ENCODE peak calls at places on chromosomes 3 and 15, in six cellular contexts. Z, X, D, Q, F and W are unnamed samples.
A peak's percentile ranks its signal among the peaks of the same experiment; 100 is the strongest.

GRCh38 chr3:27559835-27560234 is 75.7 kb upstream of the SLC4A7 start:
- DNase-seq in Z (no peak), Q (no peak), D (peak; percentile 53), F (no peak), X (no peak), W (no peak)

GRCh38 chr15:88015228-88015860 is 241.2 kb downstream of the NTRK3 start:
- DNase-seq in F (no peak), Z (no peak), X (no peak), Q (no peak), D (no peak), W (no peak)

GRCh38 chr3:133880886-133881455 is 14.7 kb downstream of the RAB6B start:
- DNase-seq in Z (no peak), F (no peak), Q (no peak), D (no peak), X (no peak), W (no peak)

GRCh38 chr3:157810924-157811718 is 295.1 kb downstream of the SHOX2 start:
- DNase-seq in Q (no peak), D (peak; percentile 6), X (no peak), F (peak; percentile 14), Z (no peak), W (no peak)

GRCh38 chr15:35439291-35439690 is 106.7 kb downstream of the DPH6 start:
- DNase-seq in X (no peak), Z (no peak), F (no peak), D (peak; percentile 89), Q (no peak), W (no peak)

GRCh38 chr3:46252980-46253379 is 10.7 kb downstream of the CCR3 start:
- DNase-seq in F (no peak), D (no peak), Q (no peak), X (no peak), Z (no peak), W (no peak)

GRCh38 chr3:172448661-172449467 is 608 bp upstream of the GHSR start:
- DNase-seq in Z (peak; percentile 2), D (no peak), F (peak; percentile 18), X (no peak), Q (no peak), W (no peak)

GRCh38 chr3:16254933-16255725 is 9.6 kb downstream of the DPH3 start:
- DNase-seq in D (no peak), Q (no peak), F (no peak), Z (no peak), X (no peak), W (no peak)

GRCh38 chr3:90091557-90091956 is 984.1 kb downstream of the EPHA3 start:
- DNase-seq in F (peak; percentile 76), X (no peak), Q (no peak), D (peak; percentile 84), Z (no peak), W (no peak)

GRCh38 chr15:65902373-65902772 is 33.1 kb downstream of the RAB11A start:
- DNase-seq in D (peak; percentile 27), F (no peak), Z (peak; percentile 17), Q (no peak), X (no peak), W (no peak)

GRCh38 chr3:17431477-17432045 is 310.9 kb downstream of the TBC1D5 start:
- DNase-seq in Z (no peak), D (no peak), X (no peak), Q (no peak), F (no peak), W (no peak)

GRCh38 chr3:20808864-20809263 is 622.9 kb upstream of the SGO1 start:
- DNase-seq in Q (no peak), D (no peak), F (no peak), Z (no peak), X (no peak), W (no peak)

GRCh38 chr3:62295571-62295970 is 77.8 kb downstream of the FEZF2 start:
- DNase-seq in D (no peak), Z (no peak), F (no peak), Q (no peak), X (no peak), W (no peak)

GRCh38 chr3:184710870-184711365 is 946 bp downstream of the MAGEF1 start:
- DNase-seq in Z (peak; percentile 28), F (no peak), X (no peak), Q (no peak), D (no peak), W (no peak)

GRCh38 chr15:70259640-70260066 is 161.9 kb upstream of the TLE3 start:
- DNase-seq in F (no peak), Q (no peak), X (no peak), D (no peak), Z (no peak), W (peak; percentile 34)

GRCh38 chr15:100889359-100890058 is 9.9 kb downstream of the ALDH1A3 start:
- DNase-seq in D (peak; percentile 85), F (no peak), X (no peak), Z (no peak), Q (no peak), W (peak; percentile 33)

GRCh38 chr3:140252812-140253656 is 318.0 kb downstream of the CLSTN2 start:
- DNase-seq in Q (no peak), D (no peak), F (no peak), Z (no peak), X (no peak), W (no peak)